ENCODE peak calls at places on chromosome 14, in nine cellular contexts. K, B, W, F, Y, N, S, T and G are unnamed samples.

GRCh38 chr14:35985504-35986218 is 159.5 kb downstream of the BRMS1L start:
- DNase-seq in W (no peak), K (no peak), T (peak; percentile 6), S (no peak), Y (no peak), B (no peak), N (no peak), F (no peak), G (no peak)

GRCh38 chr14:75648066-75648838 is 12.4 kb downstream of the ERG28 start:
- DNase-seq in B (peak; percentile 47), F (peak; percentile 90), W (peak; percentile 71), S (no peak), N (peak; percentile 72), T (peak; percentile 92), Y (peak; percentile 72), K (peak; percentile 51), G (peak; percentile 64)

GRCh38 chr14:57317248-57317833 is 48.6 kb downstream of the AP5M1 start:
- DNase-seq in S (peak; percentile 67), Y (peak; percentile 71), F (peak; percentile 86), K (peak; percentile 27), T (peak; percentile 75), B (peak; percentile 48), W (peak; percentile 27), N (peak; percentile 64), G (peak; percentile 45)

GRCh38 chr14:71478542-71478941 is 453.7 kb upstream of the RGS6 start:
- DNase-seq in N (no peak), K (no peak), Y (no peak), F (peak; percentile 49), W (no peak), T (peak; percentile 23), B (no peak), S (no peak), G (no peak)

GRCh38 chr14:75196468-75196867 is 20.1 kb upstream of the TMED10 start:
- DNase-seq in B (no peak), S (no peak), Y (no peak), W (no peak), K (no peak), F (no peak), T (no peak), N (peak; percentile 71), G (no peak)

GRCh38 chr14:58639842-58640484 is 2.2 kb downstream of the DACT1 start:
- DNase-seq in K (no peak), B (no peak), T (peak; percentile 85), N (no peak), Y (peak; percentile 35), F (peak; percentile 96), W (no peak), S (peak; percentile 58), G (peak; percentile 72)

GRCh38 chr14:68766299-68767247 is 26.3 kb downstream of the ZFP36L1 start:
- DNase-seq in T (no peak), W (no peak), B (no peak), Y (no peak), N (peak; percentile 9), F (no peak), S (no peak), K (no peak), G (no peak)

GRCh38 chr14:71626281-71626835 is 305.9 kb upstream of the RGS6 start:
- DNase-seq in T (no peak), W (no peak), K (no peak), S (no peak), B (no peak), F (peak; percentile 37), N (no peak), Y (no peak), G (no peak)

DNA sequence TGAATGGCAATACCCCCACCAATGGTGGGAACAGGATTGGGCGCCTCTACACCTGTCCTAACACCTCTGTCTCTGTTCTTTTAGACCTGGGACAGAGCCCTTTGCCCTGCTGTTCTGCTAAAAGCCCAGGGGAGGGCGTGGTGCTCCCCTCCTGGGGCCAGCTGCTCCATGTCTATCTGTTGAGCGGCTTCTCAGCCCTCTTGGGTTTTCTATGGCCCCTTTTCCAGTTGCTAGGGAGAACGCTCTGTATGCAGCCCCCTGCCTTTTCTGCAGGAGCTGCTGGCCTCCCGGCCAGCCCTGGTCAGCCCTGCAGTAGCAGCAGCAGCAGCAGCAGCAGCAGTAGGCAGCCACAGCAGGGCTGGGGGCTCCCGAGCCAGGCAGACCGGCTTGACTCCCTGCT is 1.2 kb downstream of the RTL1 start:
- DNase-seq in K (no peak), S (no peak), F (no peak), B (no peak), W (no peak), Y (no peak), T (no peak), N (no peak), G (no peak)
- TF ChIP-seq CTCF in K (no peak), S (no peak), F (no peak), B (no peak), W (no peak), Y (no peak), T (peak; percentile 34), N (no peak), G (no peak)

GRCh38 chr14:77458249-77458950 is 507 bp downstream of the AHSA1 start:
- DNase-seq in N (no peak), T (no peak), W (no peak), S (peak; percentile 24), B (no peak), K (no peak), Y (peak; percentile 7), F (peak; percentile 35), G (no peak)

GRCh38 chr14:77457522-77458248 is at the start of the genes AHSA1 and VIPAS39:
- DNase-seq in F (peak; percentile 99), W (peak; percentile 93), B (peak; percentile 88), N (peak; percentile 94), Y (peak; percentile 97), K (peak; percentile 94), T (peak; percentile 99), S (peak; percentile 90), G (peak; percentile 95)

GRCh38 chr14:77457115-77457521 is 283 bp downstream of the VIPAS39 start:
- DNase-seq in N (no peak), S (no peak), F (no peak), K (no peak), B (no peak), T (peak; percentile 9), W (no peak), Y (no peak), G (no peak)

GRCh38 chr14:77455966-77456640 is 1.3 kb downstream of the VIPAS39 start:
- DNase-seq in K (no peak), B (no peak), W (no peak), N (no peak), Y (no peak), T (no peak), F (no peak), S (no peak), G (no peak)

DNA sequence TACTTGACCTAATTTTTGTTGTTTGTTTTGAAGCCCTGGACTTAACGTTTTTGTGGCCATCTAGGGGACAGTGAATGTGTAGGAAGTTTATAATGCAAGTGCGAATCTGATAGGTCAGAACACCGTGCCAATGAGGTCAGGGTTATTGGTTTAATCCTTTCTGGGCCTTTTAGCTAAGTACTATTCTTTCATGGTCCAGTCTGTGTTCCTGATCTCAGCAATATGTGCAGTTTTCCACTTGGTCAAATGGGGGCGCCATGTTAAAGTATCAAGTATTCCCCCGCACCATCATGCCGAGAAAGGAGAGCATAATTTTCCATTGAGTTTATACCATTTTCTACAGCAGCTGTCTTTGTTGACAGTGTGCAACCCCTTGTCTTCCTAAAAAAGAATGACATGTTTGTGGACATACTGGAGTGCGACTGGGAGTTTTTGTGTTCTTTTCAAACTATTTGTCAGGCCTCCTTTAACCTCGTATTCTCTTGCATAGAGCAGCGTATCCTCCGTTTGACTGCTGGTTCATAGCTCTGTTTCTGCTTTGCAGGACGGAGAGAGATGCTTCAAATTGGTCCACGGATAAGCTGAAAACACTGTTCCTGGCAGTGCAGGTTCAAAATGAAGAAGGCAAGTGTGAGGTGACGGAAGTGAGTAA is 1.3 kb downstream of the AHSA1 start:
- DNase-seq in B (peak; percentile 60), W (peak; percentile 28), F (peak; percentile 85), T (peak; percentile 65), S (peak; percentile 49), K (no peak), Y (peak; percentile 54), N (no peak), G (peak; percentile 20)
- TF ChIP-seq CTCF in B (peak; percentile 33), W (peak; percentile 52), F (peak; percentile 75), T (peak; percentile 79), S (peak; percentile 62), K (peak; percentile 52), Y (peak; percentile 49), N (peak; percentile 53), G (peak; percentile 74)

DNA sequence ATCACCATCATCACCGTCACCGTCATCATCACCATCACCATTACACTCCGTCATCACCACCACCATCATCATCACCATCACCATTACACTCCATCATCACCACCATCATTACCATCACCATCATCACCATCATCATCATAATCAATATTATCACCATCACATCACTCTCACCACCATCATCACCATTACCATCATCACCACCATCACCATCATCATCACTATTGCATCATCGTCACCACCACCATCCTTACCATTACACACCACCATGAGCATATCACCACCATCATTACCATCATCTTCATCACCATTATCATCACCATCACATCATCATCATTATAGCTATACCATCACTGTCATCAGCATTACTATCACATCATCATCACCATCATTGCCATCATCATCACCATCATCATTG is 93.7 kb downstream of the KIF26A start:
- DNase-seq in S (no peak), W (no peak), Y (no peak), T (no peak), K (no peak), F (no peak), B (no peak), N (no peak), G (no peak)
- TF ChIP-seq CTCF in S (no peak), W (no peak), Y (no peak), T (no peak), K (no peak), F (no peak), B (no peak), N (no peak), G (no peak)

GRCh38 chr14:96634896-96635295 is 132.7 kb downstream of the PAPOLA start:
- DNase-seq in T (no peak), N (no peak), Y (no peak), F (no peak), B (no peak), W (no peak), K (no peak), S (no peak), G (no peak)

GRCh38 chr14:96631621-96632362 is 129.6 kb downstream of the PAPOLA start:
- DNase-seq in T (no peak), B (no peak), N (no peak), S (peak; percentile 0), F (no peak), Y (no peak), K (no peak), W (no peak), G (no peak)

GRCh38 chr14:96632363-96632758 is 130.2 kb downstream of the PAPOLA start:
- DNase-seq in Y (no peak), W (no peak), T (no peak), N (no peak), S (no peak), K (no peak), F (no peak), B (no peak), G (no peak)

GRCh38 chr14:96634481-96634880 is 132.3 kb downstream of the PAPOLA start:
- DNase-seq in W (no peak), F (no peak), Y (no peak), N (no peak), B (no peak), T (no peak), S (no peak), K (no peak), G (no peak)

DNA sequence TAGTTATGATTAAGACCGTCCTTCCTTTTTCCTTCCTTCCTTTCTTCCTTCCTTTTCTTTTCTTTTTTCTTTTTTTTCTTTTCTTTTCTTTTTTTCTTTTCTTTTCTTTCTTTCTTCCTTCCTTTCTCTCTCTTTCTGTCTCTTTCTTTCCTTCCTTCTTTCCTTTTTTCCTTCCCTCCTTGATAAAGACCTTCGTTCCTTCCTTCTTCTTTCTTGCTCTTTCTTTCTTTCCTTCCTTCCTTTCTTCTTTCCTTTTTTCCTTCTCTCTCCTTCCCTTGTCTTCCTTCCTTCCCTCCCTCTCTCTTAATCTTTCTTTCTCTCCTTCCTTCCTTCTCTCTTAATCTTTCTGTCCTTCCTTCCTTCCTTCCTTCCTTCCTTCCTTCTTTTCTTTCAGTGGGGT is 130.9 kb downstream of the PAPOLA start:
- DNase-seq in Y (no peak), W (no peak), F (no peak), S (no peak), B (no peak), N (no peak), T (no peak), K (no peak), G (no peak)
- TF ChIP-seq CTCF in Y (no peak), W (no peak), F (no peak), S (no peak), B (no peak), N (no peak), T (no peak), K (no peak), G (no peak)